ENCODE peak calls at places on chromosome 16, in four cellular contexts. One of them, this sample, is unnamed.

GRCh38 chr16:11401161-11402050 is 56.1 kb downstream of the RMI2 start:
- DNase-seq in GM12878: no peak
- DNase-seq in K562: no peak
- DNase-seq in HepG2: no peak
- DNase-seq in this sample: no peak

GRCh38 chr16:50607447-50607846 is 59.3 kb downstream of the NKD1 start:
- DNase-seq in GM12878: no peak
- DNase-seq in K562: no peak
- DNase-seq in HepG2: no peak
- DNase-seq in this sample: no peak

GRCh38 chr16:83727751-83728352 is 79.9 kb upstream of the HSBP1 start:
- DNase-seq in GM12878: no peak
- DNase-seq in K562: no peak
- DNase-seq in HepG2: no peak
- DNase-seq in this sample: no peak

GRCh38 chr16:65038125-65038524 is 83.7 kb downstream of the CDH11 start:
- DNase-seq in GM12878: no peak
- DNase-seq in K562: no peak
- DNase-seq in HepG2: no peak
- DNase-seq in this sample: no peak

GRCh38 chr16:17561056-17561455 is 90.3 kb upstream of the XYLT1 start:
- DNase-seq in GM12878: no peak
- DNase-seq in K562: no peak
- DNase-seq in HepG2: no peak
- DNase-seq in this sample: no peak

GRCh38 chr16:2015117-2015946 is 4.3 kb upstream of the NPW start:
- DNase-seq in GM12878: no peak
- DNase-seq in K562: no peak
- DNase-seq in HepG2: peak
- DNase-seq in this sample: no peak

GRCh38 chr16:9389543-9390207 is 298.2 kb downstream of the HAPSTR1 start:
- DNase-seq in GM12878: no peak
- DNase-seq in K562: peak
- DNase-seq in HepG2: no peak
- DNase-seq in this sample: no peak

GRCh38 chr16:30609002-30609927 is 924 bp downstream of the ZNF689 start:
- DNase-seq in GM12878: no peak
- DNase-seq in K562: peak
- DNase-seq in HepG2: no peak
- DNase-seq in this sample: peak

GRCh38 chr16:30902070-30902972 is 5.9 kb downstream of the CTF1 start:
- DNase-seq in GM12878: no peak
- DNase-seq in K562: peak
- DNase-seq in HepG2: peak
- DNase-seq in this sample: peak

GRCh38 chr16:58379736-58380135 is 12.5 kb upstream of the GINS3 start:
- DNase-seq in GM12878: no peak
- DNase-seq in K562: no peak
- DNase-seq in HepG2: no peak
- DNase-seq in this sample: no peak

GRCh38 chr16:58464916-58465731 is 34.8 kb upstream of the NDRG4 start:
- DNase-seq in GM12878: no peak
- DNase-seq in K562: no peak
- DNase-seq in HepG2: no peak
- DNase-seq in this sample: peak

GRCh38 chr16:50573947-50574751 is 26.0 kb downstream of the NKD1 start:
- DNase-seq in GM12878: no peak
- DNase-seq in K562: no peak
- DNase-seq in HepG2: no peak
- DNase-seq in this sample: no peak

GRCh38 chr16:17246974-17247718 is 223.6 kb downstream of the XYLT1 start:
- DNase-seq in GM12878: no peak
- DNase-seq in K562: no peak
- DNase-seq in HepG2: no peak
- DNase-seq in this sample: no peak

GRCh38 chr16:700684-701584 is 4.7 kb downstream of the FBXL16 start:
- DNase-seq in GM12878: no peak
- DNase-seq in K562: peak
- DNase-seq in HepG2: no peak
- DNase-seq in this sample: peak

GRCh38 chr16:57364143-57364542 is 5.6 kb downstream of the CCL22 start:
- DNase-seq in GM12878: no peak
- DNase-seq in K562: no peak
- DNase-seq in HepG2: no peak
- DNase-seq in this sample: no peak

GRCh38 chr16:74455619-74456289 is 34.5 kb upstream of the CLEC18B start:
- DNase-seq in GM12878: no peak
- DNase-seq in K562: no peak
- DNase-seq in HepG2: peak
- DNase-seq in this sample: no peak

GRCh38 chr16:74999208-74999682 is 421 bp downstream of the ZNRF1 start:
- DNase-seq in GM12878: no peak
- DNase-seq in K562: peak
- DNase-seq in HepG2: no peak
- DNase-seq in this sample: no peak

GRCh38 chr16:52408197-52408845 is 138.6 kb downstream of the TOX3 start:
- DNase-seq in GM12878: no peak
- DNase-seq in K562: no peak
- DNase-seq in HepG2: peak
- DNase-seq in this sample: no peak

GRCh38 chr16:83835972-83836566 is 28.3 kb downstream of the HSBP1 start:
- DNase-seq in GM12878: no peak
- DNase-seq in K562: no peak
- DNase-seq in HepG2: no peak
- DNase-seq in this sample: no peak

GRCh38 chr16:14505846-14506245 is 124.2 kb downstream of the PARN start:
- DNase-seq in GM12878: no peak
- DNase-seq in K562: no peak
- DNase-seq in HepG2: peak
- DNase-seq in this sample: no peak

GRCh38 chr16:68636064-68636551 is 9.0 kb upstream of the CDH3 start:
- DNase-seq in GM12878: no peak
- DNase-seq in K562: no peak
- DNase-seq in HepG2: no peak
- DNase-seq in this sample: no peak

GRCh38 chr16:77327717-77328116 is 107.1 kb downstream of the ADAMTS18 start:
- DNase-seq in GM12878: no peak
- DNase-seq in K562: no peak
- DNase-seq in HepG2: no peak
- DNase-seq in this sample: no peak

GRCh38 chr16:64615647-64616280 is 506.1 kb downstream of the CDH11 start:
- DNase-seq in GM12878: no peak
- DNase-seq in K562: no peak
- DNase-seq in HepG2: no peak
- DNase-seq in this sample: peak

GRCh38 chr16:58518083-58518979 is 3.0 kb downstream of the SETD6 start:
- DNase-seq in GM12878: peak
- DNase-seq in K562: no peak
- DNase-seq in HepG2: no peak
- DNase-seq in this sample: no peak

GRCh38 chr16:78745491-78746019 is 646.1 kb downstream of the WWOX start:
- DNase-seq in GM12878: no peak
- DNase-seq in K562: no peak
- DNase-seq in HepG2: no peak
- DNase-seq in this sample: no peak

GRCh38 chr16:54923055-54923473 is 7.6 kb upstream of the IRX5 start:
- DNase-seq in GM12878: no peak
- DNase-seq in K562: no peak
- DNase-seq in HepG2: no peak
- DNase-seq in this sample: no peak

GRCh38 chr16:66619534-66620418 is 15.3 kb downstream of the CMTM3 start:
- DNase-seq in GM12878: no peak
- DNase-seq in K562: no peak
- DNase-seq in HepG2: no peak
- DNase-seq in this sample: no peak

GRCh38 chr16:66617010-66617434 is 12.5 kb downstream of the CMTM3 start:
- DNase-seq in GM12878: no peak
- DNase-seq in K562: no peak
- DNase-seq in HepG2: peak
- DNase-seq in this sample: no peak

GRCh38 chr16:66617728-66618127 is 13.2 kb downstream of the CMTM3 start:
- DNase-seq in GM12878: no peak
- DNase-seq in K562: peak
- DNase-seq in HepG2: no peak
- DNase-seq in this sample: no peak

GRCh38 chr16:66619036-66619435 is 14.5 kb downstream of the CMTM3 start:
- DNase-seq in GM12878: no peak
- DNase-seq in K562: no peak
- DNase-seq in HepG2: no peak
- DNase-seq in this sample: no peak

DNA sequence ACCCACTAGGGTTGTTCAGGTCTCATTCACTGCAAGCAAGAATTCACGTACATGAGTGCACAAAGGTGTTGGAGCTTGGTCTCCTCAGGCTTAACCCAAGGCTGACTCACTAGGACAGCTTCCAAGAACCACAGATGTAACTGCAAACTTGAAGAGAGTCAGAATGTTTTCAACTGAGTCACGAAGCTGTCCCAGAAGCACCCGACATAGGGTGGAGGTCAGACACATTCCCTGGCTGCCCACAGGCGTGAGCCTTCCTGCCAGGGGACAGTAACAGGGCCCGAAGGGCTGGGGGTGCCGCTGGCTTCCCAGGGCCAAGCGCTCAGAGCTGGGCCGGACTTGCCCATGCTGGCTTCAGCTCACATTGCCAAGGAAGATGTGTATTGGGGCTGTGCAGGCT is 14.1 kb downstream of the CMTM3 start:
- DNase-seq in GM12878: no peak
- DNase-seq in K562: no peak
- DNase-seq in HepG2: no peak
- DNase-seq in this sample: no peak
- TF ChIP-seq NR2C2 in GM12878: no peak
- TF ChIP-seq NR2C2 in K562: no peak
- TF ChIP-seq NR2C2 in HepG2: no peak
- TF ChIP-seq NR2C2 in this sample: no peak

GRCh38 chr16:72938426-72939164 is 109.3 kb downstream of the ZFHX3 start:
- DNase-seq in GM12878: no peak
- DNase-seq in K562: no peak
- DNase-seq in HepG2: no peak
- DNase-seq in this sample: no peak
- TF ChIP-seq NR2C2 in GM12878: no peak
- TF ChIP-seq NR2C2 in K562: no peak
- TF ChIP-seq NR2C2 in HepG2: no peak
- TF ChIP-seq NR2C2 in this sample: no peak

GRCh38 chr16:27863377-27863776 is 200.1 kb downstream of the GSG1L start:
- DNase-seq in GM12878: no peak
- DNase-seq in K562: no peak
- DNase-seq in HepG2: no peak
- DNase-seq in this sample: no peak

GRCh38 chr16:27862953-27863352 is 200.6 kb downstream of the GSG1L start:
- DNase-seq in GM12878: no peak
- DNase-seq in K562: no peak
- DNase-seq in HepG2: no peak
- DNase-seq in this sample: no peak

GRCh38 chr16:27869411-27869810 is 194.1 kb downstream of the GSG1L start:
- DNase-seq in GM12878: no peak
- DNase-seq in K562: no peak
- DNase-seq in HepG2: no peak
- DNase-seq in this sample: no peak

GRCh38 chr16:27870116-27870798 is 193.3 kb downstream of the GSG1L start:
- DNase-seq in GM12878: no peak
- DNase-seq in K562: no peak
- DNase-seq in HepG2: no peak
- DNase-seq in this sample: no peak

DNA sequence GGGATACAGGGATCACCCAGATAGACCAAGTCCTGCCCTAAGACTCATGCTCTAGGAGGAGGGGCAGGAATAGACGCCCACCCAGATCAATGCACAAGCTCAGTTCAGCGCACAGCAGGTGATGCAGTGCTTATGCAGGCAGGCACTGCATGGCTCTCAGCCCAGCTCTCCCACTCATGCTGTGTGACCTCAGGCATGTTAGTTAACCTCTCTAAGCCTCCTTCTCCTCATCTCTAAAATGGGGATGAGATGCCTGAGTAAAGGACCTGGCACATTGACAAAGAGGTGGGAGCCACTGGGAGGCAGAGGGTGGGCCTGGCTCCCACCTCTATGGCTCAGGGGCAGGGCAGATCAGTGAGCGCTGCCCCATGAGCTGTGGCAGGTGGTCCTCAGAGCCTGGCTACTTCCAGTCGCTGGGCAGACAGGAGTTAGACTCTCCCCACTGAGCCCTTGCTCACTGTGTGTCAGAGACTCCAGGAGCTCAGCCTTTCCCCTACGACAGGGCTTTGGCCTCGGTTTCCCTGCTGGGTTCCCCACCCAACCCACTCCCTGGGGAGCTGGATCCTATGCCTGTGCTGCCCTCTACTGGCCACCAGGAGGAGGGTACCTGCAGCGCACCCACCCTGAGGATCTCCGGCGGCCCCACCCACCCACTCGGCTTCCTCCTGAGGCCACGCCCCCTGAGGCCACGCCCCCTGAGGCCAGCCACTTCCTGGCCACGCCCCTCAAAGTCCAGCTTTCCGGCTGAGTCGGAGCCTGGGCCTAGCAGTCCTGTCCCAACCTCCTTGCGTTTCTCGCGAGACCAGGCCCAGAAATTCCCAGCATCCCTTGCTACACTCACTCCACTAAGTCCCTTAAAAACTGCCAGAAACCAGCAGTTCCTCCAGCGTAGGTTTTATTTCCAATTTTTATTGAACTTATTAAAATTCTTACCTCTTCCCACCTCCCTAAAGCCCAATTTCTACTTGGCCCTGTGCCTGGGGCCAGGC is 196.1 kb downstream of the GSG1L start:
- DNase-seq in GM12878: no peak
- DNase-seq in K562: peak
- DNase-seq in HepG2: peak
- DNase-seq in this sample: peak
- TF ChIP-seq NR2C2 in GM12878: no peak
- TF ChIP-seq NR2C2 in K562: no peak
- TF ChIP-seq NR2C2 in HepG2: no peak
- TF ChIP-seq NR2C2 in this sample: no peak

DNA sequence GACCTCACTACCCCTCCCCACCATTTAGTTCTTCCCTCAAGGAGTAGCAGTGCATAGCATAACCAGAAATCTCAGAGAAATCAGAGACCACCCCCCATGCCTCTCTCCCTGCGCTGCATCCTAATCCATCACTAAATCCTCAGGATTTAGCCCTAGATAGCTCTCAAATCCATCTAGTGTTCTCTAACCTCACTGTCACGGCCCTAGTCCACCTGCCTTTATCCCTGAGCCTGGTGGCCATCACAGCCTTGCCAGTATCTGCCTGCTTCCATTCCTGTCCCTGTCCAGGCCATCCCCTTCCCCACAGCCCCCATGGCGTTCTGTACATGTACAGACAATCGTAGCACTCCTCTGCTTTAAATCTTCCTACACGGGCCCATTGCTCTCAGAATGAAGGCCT is 19.1 kb downstream of the CBLN1 start:
- DNase-seq in GM12878: no peak
- DNase-seq in K562: no peak
- DNase-seq in HepG2: no peak
- DNase-seq in this sample: no peak
- TF ChIP-seq NR2C2 in GM12878: no peak
- TF ChIP-seq NR2C2 in K562: no peak
- TF ChIP-seq NR2C2 in HepG2: no peak
- TF ChIP-seq NR2C2 in this sample: no peak